ENCODE peak calls at places on chromosomes 11 and 22, in nine cellular contexts. One of them, this sample, is unnamed. For H3K27me3, the result is how much of the 10 kb centered on the place peaks cover.

GRCh38 chr11:8709002-8709672 is 26.5 kb downstream of the RPL27A start:
- DNase-seq in transverse colon: peak
- DNase-seq in heart left ventricle: peak
- DNase-seq in uterus: peak
- DNase-seq in tibial nerve: peak
- DNase-seq in body of pancreas: peak
- DNase-seq in stomach: peak
- DNase-seq in ovary: peak
- DNase-seq in prostate gland: peak
- DNase-seq in this sample: peak

GRCh38 chr22:27844656-27845602 is 43.4 kb upstream of the MN1 start:
- DNase-seq in transverse colon: no peak
- DNase-seq in heart left ventricle: no peak
- DNase-seq in uterus: peak
- DNase-seq in tibial nerve: no peak
- DNase-seq in body of pancreas: no peak
- DNase-seq in stomach: no peak
- DNase-seq in ovary: no peak
- DNase-seq in prostate gland: no peak
- DNase-seq in this sample: no peak

GRCh38 chr22:39428597-39429071 is 28.2 kb upstream of the MGAT3 start:
- DNase-seq in transverse colon: no peak
- DNase-seq in heart left ventricle: no peak
- DNase-seq in uterus: no peak
- DNase-seq in tibial nerve: no peak
- DNase-seq in body of pancreas: no peak
- DNase-seq in stomach: no peak
- DNase-seq in ovary: no peak
- DNase-seq in prostate gland: no peak
- DNase-seq in this sample: no peak

GRCh38 chr22:46057206-46057605 is 80.2 kb upstream of the WNT7B start:
- DNase-seq in transverse colon: peak
- DNase-seq in heart left ventricle: no peak
- DNase-seq in uterus: peak
- DNase-seq in tibial nerve: peak
- DNase-seq in body of pancreas: peak
- DNase-seq in stomach: peak
- DNase-seq in ovary: peak
- DNase-seq in prostate gland: no peak
- DNase-seq in this sample: no peak

GRCh38 chr11:32012066-32012465 is 78.8 kb upstream of the RCN1 start:
- DNase-seq in transverse colon: no peak
- DNase-seq in heart left ventricle: no peak
- DNase-seq in uterus: no peak
- DNase-seq in tibial nerve: no peak
- DNase-seq in body of pancreas: no peak
- DNase-seq in stomach: no peak
- DNase-seq in ovary: no peak
- DNase-seq in prostate gland: no peak
- DNase-seq in this sample: no peak

GRCh38 chr11:119340335-119341221 is at the start of gene C1QTNF5:
- DNase-seq in transverse colon: peak
- DNase-seq in heart left ventricle: peak
- DNase-seq in uterus: peak
- DNase-seq in tibial nerve: peak
- DNase-seq in body of pancreas: peak
- DNase-seq in stomach: peak
- DNase-seq in ovary: peak
- DNase-seq in prostate gland: peak
- DNase-seq in this sample: no peak

GRCh38 chr11:14409891-14410290 is 50.9 kb upstream of the RRAS2 start:
- DNase-seq in transverse colon: no peak
- DNase-seq in heart left ventricle: no peak
- DNase-seq in uterus: no peak
- DNase-seq in tibial nerve: no peak
- DNase-seq in body of pancreas: no peak
- DNase-seq in stomach: no peak
- DNase-seq in ovary: no peak
- DNase-seq in prostate gland: no peak
- DNase-seq in this sample: no peak

GRCh38 chr11:10366568-10367331 is 61.9 kb downstream of the ADM start:
- DNase-seq in transverse colon: peak
- DNase-seq in heart left ventricle: peak
- DNase-seq in uterus: peak
- DNase-seq in tibial nerve: peak
- DNase-seq in body of pancreas: peak
- DNase-seq in stomach: peak
- DNase-seq in ovary: peak
- DNase-seq in prostate gland: peak
- DNase-seq in this sample: peak

DNA sequence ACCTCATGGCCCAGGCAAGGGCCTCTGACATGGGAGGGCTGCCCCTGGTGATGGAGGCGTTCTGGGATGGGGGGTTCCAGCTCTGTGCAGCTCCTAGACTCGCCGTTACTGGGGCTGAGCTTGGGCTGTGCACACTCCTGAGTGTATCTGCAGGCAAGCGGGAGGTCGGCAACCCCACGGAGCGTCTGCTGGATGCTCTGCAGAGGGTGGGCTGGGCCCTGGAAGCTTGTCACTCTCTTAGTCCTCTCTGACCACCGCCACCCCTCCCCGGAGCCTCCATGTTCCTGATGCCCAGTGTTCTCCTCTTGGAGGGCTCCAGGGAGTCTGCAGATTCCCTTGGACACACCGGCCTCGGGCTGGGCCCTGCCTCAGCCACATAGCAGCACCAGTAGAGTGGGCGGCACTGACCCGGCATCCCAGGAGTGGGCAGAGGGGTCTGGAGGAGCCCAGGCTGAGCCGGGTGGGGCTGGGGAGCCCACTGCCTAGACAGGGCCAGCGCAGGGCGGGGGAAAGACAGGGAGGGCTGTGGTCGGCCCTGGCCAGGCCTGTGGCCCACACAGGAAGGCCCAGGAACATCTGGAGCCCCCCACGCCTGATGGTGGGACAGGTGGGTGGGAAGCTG is 20.6 kb upstream of the MUC5B start:
- DNase-seq in transverse colon: peak
- DNase-seq in heart left ventricle: no peak
- DNase-seq in uterus: no peak
- DNase-seq in tibial nerve: peak
- DNase-seq in body of pancreas: no peak
- DNase-seq in stomach: peak
- DNase-seq in ovary: no peak
- DNase-seq in prostate gland: no peak
- DNase-seq in this sample: no peak
- H3K27ac ChIP-seq in transverse colon: no peak
- H3K27ac ChIP-seq in heart left ventricle: no peak
- H3K27ac ChIP-seq in uterus: no peak
- H3K27ac ChIP-seq in tibial nerve: no peak
- H3K27ac ChIP-seq in body of pancreas: no peak
- H3K27ac ChIP-seq in stomach: no peak
- H3K27ac ChIP-seq in ovary: no peak
- H3K27ac ChIP-seq in prostate gland: no peak
- H3K27ac ChIP-seq in this sample: no peak

GRCh38 chr11:637333-637592 is 194 bp downstream of the DRD4 start:
- DNase-seq in transverse colon: no peak
- DNase-seq in heart left ventricle: no peak
- DNase-seq in uterus: no peak
- DNase-seq in tibial nerve: no peak
- DNase-seq in body of pancreas: no peak
- DNase-seq in stomach: no peak
- DNase-seq in ovary: no peak
- DNase-seq in prostate gland: no peak
- DNase-seq in this sample: no peak

GRCh38 chr11:636511-637332 is at the start of gene DRD4:
- DNase-seq in transverse colon: no peak
- DNase-seq in heart left ventricle: no peak
- DNase-seq in uterus: peak
- DNase-seq in tibial nerve: no peak
- DNase-seq in body of pancreas: no peak
- DNase-seq in stomach: no peak
- DNase-seq in ovary: no peak
- DNase-seq in prostate gland: no peak
- DNase-seq in this sample: no peak

GRCh38 chr11:638616-639323 is 1.7 kb downstream of the DRD4 start:
- DNase-seq in transverse colon: no peak
- DNase-seq in heart left ventricle: no peak
- DNase-seq in uterus: no peak
- DNase-seq in tibial nerve: no peak
- DNase-seq in body of pancreas: no peak
- DNase-seq in stomach: no peak
- DNase-seq in ovary: no peak
- DNase-seq in prostate gland: no peak
- DNase-seq in this sample: no peak

GRCh38 chr11:639324-639977 is 2.4 kb downstream of the DRD4 start:
- DNase-seq in transverse colon: no peak
- DNase-seq in heart left ventricle: no peak
- DNase-seq in uterus: no peak
- DNase-seq in tibial nerve: no peak
- DNase-seq in body of pancreas: no peak
- DNase-seq in stomach: no peak
- DNase-seq in ovary: no peak
- DNase-seq in prostate gland: no peak
- DNase-seq in this sample: no peak

DNA sequence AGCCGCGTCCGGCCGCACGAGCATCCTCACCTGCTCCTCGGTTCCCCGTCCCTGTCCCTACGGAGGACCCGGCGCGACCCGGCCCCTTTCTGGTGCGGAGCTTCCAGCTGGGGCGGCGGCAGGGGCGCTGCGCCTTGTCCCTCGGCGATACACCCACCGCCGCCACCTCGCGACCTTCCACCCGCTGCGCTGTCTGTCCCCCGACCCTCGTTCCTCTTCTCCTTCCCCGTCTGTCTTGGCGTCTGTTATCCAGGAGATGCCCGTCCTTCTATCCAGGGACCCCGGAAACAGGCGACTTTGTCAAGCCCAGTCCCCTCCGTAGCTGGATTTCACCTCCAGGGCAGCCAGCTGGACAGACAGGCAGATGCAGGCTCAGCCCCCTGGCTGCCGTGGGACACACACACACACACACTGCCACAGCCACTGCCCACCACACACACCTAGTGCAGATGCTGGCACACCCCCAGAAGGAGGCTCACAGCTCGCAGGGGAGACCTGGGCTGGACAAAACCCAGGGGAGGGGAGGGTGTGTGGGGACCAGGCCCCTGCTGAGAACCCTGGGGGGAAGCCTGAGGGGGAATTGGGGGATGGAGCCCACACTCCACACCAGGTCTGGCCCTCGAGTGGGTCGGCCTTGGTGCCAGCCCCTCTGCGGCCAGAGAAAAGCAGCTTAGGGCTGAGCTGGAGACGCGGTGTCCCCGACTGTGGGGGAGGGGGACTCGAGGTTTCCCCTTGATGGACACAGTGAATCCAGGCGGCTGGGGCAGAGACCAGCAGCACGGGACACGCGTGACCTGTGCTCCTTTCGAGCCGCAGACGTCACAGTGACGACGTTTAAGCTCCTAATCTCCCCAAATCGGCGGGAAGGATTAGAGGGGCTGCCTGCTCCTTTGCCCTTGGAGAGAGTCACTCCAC is 781 bp downstream of the DRD4 start:
- DNase-seq in transverse colon: no peak
- DNase-seq in heart left ventricle: no peak
- DNase-seq in uterus: peak
- DNase-seq in tibial nerve: no peak
- DNase-seq in body of pancreas: no peak
- DNase-seq in stomach: no peak
- DNase-seq in ovary: peak
- DNase-seq in prostate gland: no peak
- DNase-seq in this sample: no peak
- H3K27me3 ChIP-seq in transverse colon: under half
- H3K27me3 ChIP-seq in heart left ventricle: under half
- H3K27me3 ChIP-seq in uterus: under half
- H3K27me3 ChIP-seq in tibial nerve: under half
- H3K27me3 ChIP-seq in body of pancreas: under half
- H3K27me3 ChIP-seq in stomach: under half
- H3K27me3 ChIP-seq in ovary: under half
- H3K27me3 ChIP-seq in prostate gland: under half
- H3K27me3 ChIP-seq in this sample: under half

DNA sequence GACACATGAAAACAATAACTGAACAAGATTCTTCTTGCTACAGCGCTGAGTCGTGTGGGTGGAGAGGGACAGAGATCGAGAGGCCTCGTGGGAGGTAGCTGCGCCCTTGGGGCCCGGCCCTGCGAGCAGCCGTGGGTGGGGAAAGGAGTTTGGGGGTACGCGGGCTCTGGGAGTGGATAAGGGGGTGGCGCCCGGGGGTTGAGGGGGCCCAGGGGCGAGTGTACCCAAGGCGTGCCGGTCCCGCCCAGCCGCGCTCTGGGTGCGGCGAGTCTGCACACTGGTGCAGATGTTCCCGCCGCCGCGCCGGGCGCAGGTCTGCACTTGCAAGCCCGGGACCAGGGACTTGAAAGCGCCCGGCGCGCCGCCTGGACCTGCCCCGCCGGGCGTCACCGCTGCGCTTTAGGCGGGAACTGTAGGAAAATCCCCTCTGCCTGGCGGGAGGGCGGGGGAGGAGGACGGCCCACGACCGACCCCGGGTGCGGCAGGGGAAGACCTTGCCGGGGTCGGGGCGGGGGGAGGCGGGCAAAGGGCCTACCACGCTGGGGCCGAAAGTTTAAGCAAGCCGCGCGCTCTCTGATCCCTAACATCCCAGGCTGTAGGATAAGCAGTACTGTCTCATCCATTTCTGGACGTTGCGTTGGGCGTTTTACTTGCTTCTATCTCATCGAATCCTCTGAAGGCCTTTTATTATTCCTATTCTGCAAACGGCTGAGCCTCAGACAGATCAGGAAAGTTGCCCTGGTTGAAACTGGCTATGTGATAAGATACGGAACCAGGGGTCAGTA is 1.4 kb upstream of the KREMEN1 start:
- DNase-seq in transverse colon: peak
- DNase-seq in heart left ventricle: peak
- DNase-seq in uterus: peak
- DNase-seq in tibial nerve: no peak
- DNase-seq in body of pancreas: peak
- DNase-seq in stomach: peak
- DNase-seq in ovary: peak
- DNase-seq in prostate gland: peak
- DNase-seq in this sample: no peak
- TF ChIP-seq POLR2A in transverse colon: peak
- TF ChIP-seq POLR2A in heart left ventricle: no peak
- TF ChIP-seq POLR2A in uterus: no peak
- TF ChIP-seq POLR2A in tibial nerve: no peak
- TF ChIP-seq POLR2A in body of pancreas: no peak
- TF ChIP-seq POLR2A in stomach: no peak
- TF ChIP-seq POLR2A in ovary: no peak
- TF ChIP-seq POLR2A in prostate gland: peak
- TF ChIP-seq POLR2A in this sample: no peak

GRCh38 chr11:66324626-66325025 is 7.8 kb upstream of the CD248 start:
- DNase-seq in transverse colon: no peak
- DNase-seq in heart left ventricle: no peak
- DNase-seq in uterus: no peak
- DNase-seq in tibial nerve: no peak
- DNase-seq in body of pancreas: no peak
- DNase-seq in stomach: no peak
- DNase-seq in ovary: no peak
- DNase-seq in prostate gland: no peak
- DNase-seq in this sample: no peak

GRCh38 chr11:66328036-66328306 is 8.3 kb downstream of the RIN1 start:
- DNase-seq in transverse colon: peak
- DNase-seq in heart left ventricle: no peak
- DNase-seq in uterus: no peak
- DNase-seq in tibial nerve: no peak
- DNase-seq in body of pancreas: no peak
- DNase-seq in stomach: no peak
- DNase-seq in ovary: no peak
- DNase-seq in prostate gland: no peak
- DNase-seq in this sample: no peak

GRCh38 chr11:66327171-66328035 is 8.8 kb downstream of the RIN1 start:
- DNase-seq in transverse colon: no peak
- DNase-seq in heart left ventricle: no peak
- DNase-seq in uterus: no peak
- DNase-seq in tibial nerve: no peak
- DNase-seq in body of pancreas: no peak
- DNase-seq in stomach: no peak
- DNase-seq in ovary: no peak
- DNase-seq in prostate gland: no peak
- DNase-seq in this sample: no peak

GRCh38 chr11:66325140-66325754 is 8.4 kb upstream of the CD248 start:
- DNase-seq in transverse colon: no peak
- DNase-seq in heart left ventricle: no peak
- DNase-seq in uterus: no peak
- DNase-seq in tibial nerve: no peak
- DNase-seq in body of pancreas: no peak
- DNase-seq in stomach: no peak
- DNase-seq in ovary: no peak
- DNase-seq in prostate gland: no peak
- DNase-seq in this sample: no peak

DNA sequence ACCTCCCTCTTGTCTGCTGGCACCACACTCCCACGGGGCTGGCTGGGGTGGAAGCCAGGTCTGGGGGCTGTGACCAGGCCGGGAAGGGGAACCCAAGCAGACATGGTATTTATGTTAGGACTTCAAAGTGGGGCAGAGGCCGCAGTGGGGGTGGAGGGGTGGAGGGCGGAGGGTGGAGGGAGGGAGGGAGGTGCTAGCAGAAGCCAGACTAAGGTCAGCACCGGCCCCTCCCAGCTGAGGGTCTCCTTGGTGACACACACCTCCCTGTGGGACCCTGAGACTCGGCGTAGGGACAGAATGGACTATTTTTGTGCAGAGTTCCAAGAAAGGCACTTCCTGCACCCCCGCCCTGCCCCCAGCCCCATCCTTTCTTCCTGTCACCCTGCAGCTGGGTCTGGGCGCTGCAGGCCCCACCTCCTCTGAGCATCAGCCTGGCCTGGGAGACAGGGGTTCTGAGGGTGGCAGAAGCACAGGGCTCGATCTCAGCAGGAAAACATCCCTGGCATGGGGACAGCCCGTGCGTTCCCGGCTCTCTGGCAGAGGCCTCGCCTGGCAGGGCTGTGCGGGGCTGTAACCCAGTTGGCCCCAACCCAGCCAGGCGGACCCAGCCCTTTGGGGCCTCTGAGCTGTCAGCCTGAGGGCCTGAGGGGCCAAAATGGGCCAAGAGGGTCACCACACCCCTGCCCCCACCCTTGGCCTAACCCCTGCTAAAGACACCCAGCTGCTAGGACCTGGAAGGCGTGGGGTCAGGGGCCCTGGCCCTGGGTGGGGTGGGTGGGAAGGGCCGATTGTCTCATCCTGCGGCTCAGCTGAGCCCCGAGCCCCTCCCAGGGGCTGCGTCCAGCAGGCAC is 9.6 kb upstream of the CD248 start:
- DNase-seq in transverse colon: no peak
- DNase-seq in heart left ventricle: peak
- DNase-seq in uterus: peak
- DNase-seq in tibial nerve: peak
- DNase-seq in body of pancreas: no peak
- DNase-seq in stomach: no peak
- DNase-seq in ovary: no peak
- DNase-seq in prostate gland: no peak
- DNase-seq in this sample: no peak
- H3K27ac ChIP-seq in transverse colon: peak
- H3K27ac ChIP-seq in heart left ventricle: peak
- H3K27ac ChIP-seq in uterus: peak
- H3K27ac ChIP-seq in tibial nerve: peak
- H3K27ac ChIP-seq in body of pancreas: peak
- H3K27ac ChIP-seq in stomach: peak
- H3K27ac ChIP-seq in ovary: peak
- H3K27ac ChIP-seq in prostate gland: peak
- H3K27ac ChIP-seq in this sample: peak